ENCODE peak calls at places on chromosomes 1 and 21, in five cellular contexts. D is mesothelial cell of epicardium; V is AG10803; Q is activated CD8-positive, alpha-beta T cell treated with anti-CD3 and anti-CD28 coated beads for 36 hours; K is NCI-H1694 treated with DMSO at 0.1 percent for 48 hours. S is an unnamed sample.

GRCh38 chr21:37550618-37551405 is 184.2 kb downstream of the DYRK1A start:
- DNase-seq in D (no peak), K (no peak), V (no peak), Q (no peak), S (no peak)

GRCh38 chr1:173205146-173206051 is 1.7 kb downstream of the TNFSF4 start:
- DNase-seq in Q (peak), V (peak), D (no peak), K (no peak), S (no peak)

GRCh38 chr1:201361652-201362504 is 15.6 kb downstream of the TNNT2 start:
- DNase-seq in Q (peak), K (peak), D (peak), V (peak), S (peak)

GRCh38 chr1:174968750-174969244 is 30.9 kb upstream of the CACYBP start:
- DNase-seq in K (no peak), D (no peak), Q (peak), V (peak), S (peak)

GRCh38 chr1:228144213-228145049 is 4.4 kb downstream of the GUK1 start:
- DNase-seq in K (no peak), V (no peak), D (no peak), Q (no peak), S (no peak)

GRCh38 chr21:42679982-42680330 is 26.5 kb downstream of the PDE9A start:
- DNase-seq in V (no peak), Q (no peak), K (no peak), D (no peak), S (no peak)

GRCh38 chr1:42146916-42147320 is 6.3 kb upstream of the GUCA2B start:
- DNase-seq in K (peak), Q (peak), D (peak), V (peak), S (peak)

GRCh38 chr1:238063454-238063853 is 172.7 kb upstream of the ZP4 start:
- DNase-seq in Q (no peak), V (peak), D (no peak), K (peak), S (peak)